ENCODE peak calls at places on chromosomes 12 and 14, in four cellular contexts. D is astrocyte of the spinal cord, A is GM12864, W is IMR-90. J is an unnamed sample.

GRCh38 chr12:128531153-128531552 is 264.2 kb downstream of the TMEM132C start:
- DNase-seq in D (no peak), A (no peak), W (no peak), J (no peak)

GRCh38 chr12:53623986-53624385 is 2.2 kb downstream of the ATF7 start:
- DNase-seq in A (no peak), D (peak; percentile 67), W (peak; percentile 55), J (no peak)

GRCh38 chr14:51006781-51007211 is 62.5 kb upstream of the PYGL start:
- DNase-seq in A (no peak), D (peak; percentile 68), W (peak; percentile 58), J (no peak)

GRCh38 chr12:119312904-119313303 is 21.6 kb upstream of the CCDC60 start:
- DNase-seq in A (no peak), D (no peak), W (no peak), J (no peak)

GRCh38 chr14:91873476-91874265 is 6.3 kb upstream of the TC2N start:
- DNase-seq in A (peak; percentile 72), W (peak; percentile 21), D (no peak), J (peak; percentile 48)

GRCh38 chr12:72057330-72057911 is 118.8 kb downstream of the TPH2 start:
- DNase-seq in A (no peak), W (no peak), D (peak; percentile 1), J (peak; percentile 46)

GRCh38 chr12:112978163-112979081 is at the start of gene OAS2:
- DNase-seq in D (peak; percentile 48), W (peak; percentile 48), A (peak; percentile 97), J (peak; percentile 67)

GRCh38 chr12:101040936-101041335 is 169.1 kb downstream of the SLC5A8 start:
- DNase-seq in D (no peak), A (no peak), W (no peak), J (no peak)

GRCh38 chr12:12081836-12082497 is 11.2 kb downstream of the BCL2L14 start:
- DNase-seq in D (peak; percentile 55), W (peak; percentile 55), A (no peak), J (peak; percentile 18)

GRCh38 chr12:104299842-104300481 is 3.6 kb upstream of the EID3 start:
- DNase-seq in W (no peak), A (no peak), D (no peak), J (no peak)

DNA sequence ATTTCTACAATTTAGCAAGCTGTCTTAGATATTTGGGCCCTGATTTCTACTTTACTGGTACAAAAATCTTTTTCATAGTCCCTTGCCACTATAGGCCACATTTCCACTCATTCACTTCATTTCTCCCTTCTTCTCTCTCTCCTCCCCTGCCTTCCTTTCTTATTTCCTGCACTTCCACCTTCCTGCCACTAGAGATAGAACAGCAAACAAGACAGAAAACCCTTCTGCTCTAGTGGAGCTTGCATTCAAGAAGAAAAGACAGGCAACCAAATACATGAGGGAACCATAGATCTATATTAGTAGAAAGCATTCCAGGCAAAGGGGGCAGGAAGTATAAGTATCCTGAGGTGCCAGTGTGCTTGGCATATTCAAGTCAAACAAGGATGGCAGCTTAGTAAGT is 623.5 kb downstream of the FLRT2 start:
- DNase-seq in A (no peak), W (no peak), D (no peak), J (no peak)
- TF ChIP-seq CTCF in A (peak; percentile 9), W (no peak), D (no peak), J (no peak)

DNA sequence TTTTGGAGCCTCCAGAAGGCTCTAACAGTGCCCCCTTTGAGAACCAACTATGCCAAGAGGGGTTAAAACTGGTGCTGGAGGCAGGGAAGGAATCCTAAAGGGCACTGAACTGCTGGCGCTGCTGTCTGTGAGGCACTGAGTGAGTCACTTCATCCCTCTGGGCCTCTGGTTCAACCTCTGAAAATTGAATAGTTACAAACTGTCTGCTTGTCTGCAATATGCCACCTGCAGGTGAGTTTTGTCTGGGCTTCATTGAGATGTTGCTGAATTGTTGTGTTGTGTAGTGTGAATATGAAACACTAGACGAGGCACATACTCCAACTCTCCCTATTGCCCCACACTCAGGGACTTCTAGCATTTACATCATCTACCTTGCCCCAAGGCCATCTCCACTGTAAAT is 68.0 kb downstream of the GRIN2B start:
- DNase-seq in D (no peak), A (no peak), W (no peak), J (no peak)
- TF ChIP-seq CTCF in D (no peak), A (no peak), W (no peak), J (no peak)

GRCh38 chr14:22587247-22587646 is 1.8 kb downstream of the DAD1 start:
- DNase-seq in D (no peak), W (no peak), A (no peak), J (no peak)

GRCh38 chr14:22593189-22593588 is 4.2 kb upstream of the DAD1 start:
- DNase-seq in W (no peak), D (no peak), A (no peak), J (no peak)

GRCh38 chr14:22588419-22589095 is 467 bp downstream of the DAD1 start:
- DNase-seq in D (no peak), W (no peak), A (no peak), J (no peak)

GRCh38 chr14:22594156-22594716 is 3.9 kb upstream of the ABHD4 start:
- DNase-seq in D (no peak), W (peak; percentile 62), A (no peak), J (no peak)

GRCh38 chr14:22589096-22589839 is at the start of gene DAD1:
- DNase-seq in W (peak; percentile 100), D (peak; percentile 99), A (peak; percentile 99), J (peak; percentile 97)
- TF ChIP-seq CTCF in W (no peak), D (no peak), A (no peak), J (peak; percentile 31)

GRCh38 chr14:37597538-37598084 is 2.2 kb downstream of the TTC6 start:
- DNase-seq in D (no peak), W (no peak), A (no peak), J (no peak)
- TF ChIP-seq CTCF in D (peak; percentile 59), W (peak; percentile 44), A (no peak), J (no peak)

DNA sequence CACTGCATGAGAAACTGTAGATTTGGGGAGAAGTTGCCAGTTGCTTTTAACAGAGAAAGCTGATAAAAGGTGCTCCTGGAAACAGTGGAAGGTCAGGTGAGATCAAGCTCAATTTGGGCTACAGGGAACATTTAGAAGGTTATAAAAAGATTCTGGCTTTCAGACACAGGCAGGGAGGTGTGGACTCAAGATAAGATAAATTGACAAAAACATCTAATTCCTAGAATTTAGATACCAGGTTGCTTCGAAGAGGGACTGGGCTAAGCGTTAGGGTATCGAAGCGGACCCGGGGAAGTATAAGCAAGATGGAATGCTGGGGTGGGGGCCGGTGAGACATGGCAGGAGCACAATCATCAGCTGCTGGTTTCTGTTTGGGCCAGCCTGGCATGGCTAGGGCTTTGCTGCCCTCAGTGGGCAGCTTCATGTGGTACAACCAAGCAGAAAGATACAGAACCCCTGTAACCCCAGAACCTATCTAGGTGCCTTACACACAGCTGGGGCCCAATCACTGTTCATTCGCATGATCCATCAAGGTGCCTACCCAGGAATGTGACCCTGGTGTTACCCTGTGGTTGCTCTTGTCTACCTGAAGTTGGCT is 15.0 kb upstream of the CELA1 start:
- DNase-seq in A (no peak), D (no peak), W (no peak), J (no peak)
- TF ChIP-seq CTCF in A (no peak), D (peak; percentile 13), W (peak; percentile 21), J (no peak)

GRCh38 chr12:4009979-4010704 is 136.9 kb upstream of the PARP11 start:
- DNase-seq in D (no peak), W (no peak), A (no peak), J (peak; percentile 47)

GRCh38 chr12:4012977-4013968 is 140.1 kb upstream of the PARP11 start:
- DNase-seq in A (no peak), W (no peak), D (no peak), J (no peak)

GRCh38 chr12:4012073-4012472 is 138.9 kb upstream of the PARP11 start:
- DNase-seq in A (no peak), D (no peak), W (no peak), J (no peak)

GRCh38 chr12:4014858-4015224 is 141.6 kb upstream of the PARP11 start:
- DNase-seq in D (no peak), A (no peak), W (no peak), J (no peak)

DNA sequence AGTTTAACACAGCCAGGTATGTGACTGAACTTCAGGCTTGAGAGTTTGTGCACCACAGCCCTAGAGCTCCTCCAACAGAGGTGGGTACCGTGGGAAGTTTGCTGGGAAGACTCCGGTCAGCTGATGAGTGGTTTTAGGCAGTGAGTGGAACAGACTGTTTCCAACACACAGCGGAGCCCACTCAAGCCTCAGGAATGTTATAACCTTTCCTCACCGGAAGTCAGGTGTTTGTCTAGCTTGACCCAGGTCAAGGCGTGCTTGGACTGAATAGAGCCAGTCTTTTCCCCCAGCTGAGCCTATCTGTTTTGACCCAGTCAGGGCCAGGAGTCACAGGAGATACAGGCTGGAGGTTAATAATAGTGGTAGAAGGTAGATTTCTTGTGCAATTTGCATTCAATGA is 138.4 kb upstream of the PARP11 start:
- DNase-seq in W (no peak), D (no peak), A (no peak), J (peak; percentile 69)
- TF ChIP-seq CTCF in W (no peak), D (no peak), A (no peak), J (no peak)

GRCh38 chr12:107914460-107914977 is 140.0 kb downstream of the ASCL4 start:
- DNase-seq in W (no peak), D (no peak), A (no peak), J (no peak)

GRCh38 chr12:107906719-107907118 is 132.2 kb downstream of the ASCL4 start:
- DNase-seq in W (no peak), A (no peak), D (no peak), J (no peak)

GRCh38 chr12:107917912-107918800 is 143.7 kb downstream of the ASCL4 start:
- DNase-seq in W (peak; percentile 5), D (peak; percentile 7), A (no peak), J (peak; percentile 36)

DNA sequence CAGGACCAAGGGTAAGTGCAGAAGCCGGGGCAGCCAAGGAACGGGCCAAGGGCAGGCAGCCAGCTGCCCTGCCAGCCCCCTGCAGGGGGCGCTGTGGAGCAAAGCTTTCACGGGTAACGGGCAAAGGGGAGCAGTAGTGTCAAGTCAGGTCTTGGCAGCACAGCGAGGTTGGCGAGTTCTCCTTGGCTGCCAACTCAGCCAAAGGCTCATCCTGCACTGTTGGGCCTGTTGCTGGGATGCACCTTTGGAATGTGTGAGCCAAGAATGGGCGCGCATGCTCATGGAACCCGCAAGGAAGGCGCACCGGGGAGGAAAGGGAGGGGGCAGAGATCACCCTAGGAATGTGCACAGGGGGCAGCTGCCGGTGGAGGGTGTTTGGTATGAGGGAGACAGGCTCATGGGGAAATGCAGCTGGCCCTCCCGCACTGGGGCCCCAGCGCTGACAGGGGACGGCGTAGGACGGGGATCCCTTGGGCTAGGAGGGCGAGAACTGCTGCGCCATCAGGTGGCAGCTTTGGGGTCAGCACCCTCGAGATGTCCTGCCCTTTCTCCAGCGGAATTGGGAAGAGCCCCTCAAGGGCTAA is 138.0 kb downstream of the ASCL4 start:
- DNase-seq in W (no peak), A (no peak), D (no peak), J (peak; percentile 53)
- TF ChIP-seq CTCF in W (peak; percentile 23), A (peak; percentile 99), D (peak; percentile 58), J (peak; percentile 38)

GRCh38 chr12:96063046-96063445 is 27.7 kb upstream of the LTA4H start:
- DNase-seq in D (peak; percentile 39), W (peak; percentile 25), A (no peak), J (no peak)
- TF ChIP-seq CTCF in D (peak; percentile 10), W (no peak), A (peak; percentile 10), J (no peak)